ENCODE peak calls at places on chromosome 5, in nine cellular contexts. J, X, C, Q, Z, E, N, K and A are unnamed samples.

GRCh38 chr5:154198611-154199230 is 8.2 kb downstream of the GALNT10 start:
- DNase-seq in J (peak), N (peak), C (peak), Q (no peak), E (no peak), X (no peak), K (no peak), Z (peak), A (no peak)

GRCh38 chr5:169085656-169086055 is 215.3 kb downstream of the SLIT3 start:
- DNase-seq in X (no peak), C (no peak), N (no peak), Q (no peak), K (no peak), Z (no peak), E (no peak), J (no peak), A (no peak)

GRCh38 chr5:143396353-143396940 is 7.0 kb downstream of the NR3C1 start:
- DNase-seq in X (no peak), E (no peak), Q (no peak), Z (no peak), J (no peak), N (no peak), K (no peak), C (peak), A (no peak)

GRCh38 chr5:142181547-142182191 is 73.1 kb downstream of the NDFIP1 start:
- DNase-seq in C (no peak), Q (no peak), N (no peak), K (no peak), J (no peak), Z (no peak), E (no peak), X (no peak), A (no peak)

GRCh38 chr5:134583821-134584220 is 48.8 kb downstream of the SAR1B start:
- DNase-seq in K (no peak), X (no peak), Q (peak), E (no peak), J (no peak), N (no peak), Z (no peak), C (no peak), A (no peak)

GRCh38 chr5:161094411-161094810 is 242.4 kb upstream of the ATP10B start:
- DNase-seq in N (no peak), Q (no peak), J (peak), X (no peak), C (peak), Z (no peak), K (no peak), E (no peak), A (no peak)

GRCh38 chr5:103259705-103260355 is 1.3 kb downstream of the MACIR start:
- DNase-seq in J (no peak), X (no peak), E (no peak), N (peak), C (peak), K (no peak), Z (peak), Q (no peak), A (peak)

GRCh38 chr5:73654171-73654811 is 28.3 kb downstream of the ARHGEF28 start:
- DNase-seq in Z (no peak), E (no peak), N (no peak), J (no peak), K (no peak), Q (no peak), C (no peak), X (no peak), A (no peak)

GRCh38 chr5:69493235-69493925 is 790 bp downstream of the OCLN start:
- DNase-seq in Z (peak), X (no peak), C (no peak), E (no peak), N (no peak), Q (peak), J (no peak), K (no peak), A (peak)

GRCh38 chr5:147912015-147912414 is 5.7 kb upstream of the C5orf46 start:
- DNase-seq in C (no peak), E (no peak), N (no peak), X (no peak), Q (no peak), K (no peak), J (no peak), Z (no peak), A (peak)

GRCh38 chr5:176642675-176643490 is 4.4 kb upstream of the TSPAN17 start:
- DNase-seq in E (no peak), N (no peak), Q (no peak), C (no peak), X (no peak), J (no peak), Z (no peak), K (no peak), A (no peak)

GRCh38 chr5:177132504-177133118 is 962 bp upstream of the NSD1 start:
- DNase-seq in Q (no peak), K (no peak), E (no peak), Z (no peak), X (no peak), N (no peak), C (no peak), J (no peak), A (no peak)

GRCh38 chr5:52743012-52743411 is 44.7 kb upstream of the ITGA1 start:
- DNase-seq in C (peak), Z (no peak), E (no peak), X (no peak), N (peak), K (no peak), Q (no peak), J (no peak), A (no peak)

GRCh38 chr5:10704949-10705621 is 55.9 kb downstream of the DAP start:
- DNase-seq in X (no peak), C (peak), N (no peak), J (no peak), Q (no peak), K (no peak), E (no peak), Z (no peak), A (peak)

GRCh38 chr5:88667187-88668141 is 215.5 kb downstream of the MEF2C start:
- DNase-seq in Z (peak), C (peak), Q (peak), K (no peak), E (no peak), N (no peak), X (no peak), J (no peak), A (no peak)

GRCh38 chr5:71615809-71616208 is 28.7 kb downstream of the MCCC2 start:
- DNase-seq in Q (no peak), X (no peak), E (no peak), Z (no peak), C (no peak), N (no peak), J (no peak), K (no peak), A (no peak)

GRCh38 chr5:6623228-6623627 is 9.6 kb downstream of the NSUN2 start:
- DNase-seq in C (no peak), K (no peak), N (no peak), X (no peak), Z (no peak), E (no peak), J (no peak), Q (no peak), A (no peak)

GRCh38 chr5:107670927-107671741 is at the start of gene EFNA5:
- DNase-seq in C (peak), Q (peak), E (no peak), J (no peak), K (no peak), N (peak), X (no peak), Z (peak), A (peak)

GRCh38 chr5:67677422-67677970 is 480.9 kb upstream of the CD180 start:
- DNase-seq in Q (no peak), J (no peak), C (no peak), E (no peak), N (no peak), Z (no peak), K (no peak), X (no peak), A (no peak)

GRCh38 chr5:108216890-108217289 is 165.0 kb downstream of the FBXL17 start:
- DNase-seq in Q (no peak), K (no peak), C (peak), J (no peak), N (peak), X (no peak), E (no peak), Z (no peak), A (no peak)

GRCh38 chr5:52419357-52419756 is 368.4 kb upstream of the ITGA1 start:
- DNase-seq in Z (no peak), N (no peak), Q (peak), E (no peak), X (no peak), J (no peak), K (no peak), C (no peak), A (no peak)

GRCh38 chr5:77852514-77853352 is 76.6 kb upstream of the TBCA start:
- DNase-seq in Z (no peak), C (peak), Q (peak), J (no peak), E (no peak), K (no peak), X (peak), N (peak), A (peak)

GRCh38 chr5:171369056-171369455 is 18.6 kb upstream of the NPM1 start:
- DNase-seq in K (no peak), N (no peak), E (no peak), Q (no peak), J (no peak), X (no peak), C (no peak), Z (no peak), A (no peak)

GRCh38 chr5:72108200-72109050 is 1.1 kb downstream of the MAP1B start:
- DNase-seq in K (no peak), N (peak), E (no peak), X (no peak), C (peak), Q (peak), J (no peak), Z (peak), A (peak)

GRCh38 chr5:101977729-101978345 is 318.2 kb downstream of the SLCO4C1 start:
- DNase-seq in N (peak), Z (peak), E (no peak), K (peak), X (no peak), J (no peak), C (peak), Q (no peak), A (peak)

GRCh38 chr5:50794812-50795211 is 128.4 kb downstream of the PARP8 start:
- DNase-seq in Q (no peak), X (no peak), E (no peak), J (no peak), N (no peak), C (no peak), Z (no peak), K (no peak), A (no peak)

GRCh38 chr5:66796306-66797292 is 200.4 kb downstream of the MAST4 start:
- DNase-seq in K (no peak), X (no peak), C (peak), J (no peak), E (no peak), Z (peak), N (peak), Q (no peak), A (peak)

GRCh38 chr5:131511934-131512333 is 123.1 kb downstream of the RAPGEF6 start:
- DNase-seq in X (no peak), K (no peak), N (no peak), J (no peak), Q (no peak), C (no peak), Z (no peak), E (no peak), A (no peak)

GRCh38 chr5:52810426-52810825 is 22.7 kb downstream of the ITGA1 start:
- DNase-seq in K (no peak), Q (no peak), X (no peak), N (no peak), E (no peak), C (no peak), J (no peak), Z (no peak), A (no peak)

GRCh38 chr5:169861934-169862333 is 118.4 kb downstream of the INSYN2B start:
- DNase-seq in K (no peak), C (peak), Z (no peak), Q (no peak), X (no peak), E (no peak), N (peak), J (peak), A (no peak)

GRCh38 chr5:169803077-169803981 is 166.3 kb downstream of the DOCK2 start:
- DNase-seq in X (no peak), N (peak), Q (no peak), J (peak), Z (no peak), K (no peak), C (peak), E (no peak), A (peak)

GRCh38 chr5:59790399-59791130 is 103.0 kb downstream of the PDE4D start:
- DNase-seq in N (no peak), C (peak), E (no peak), K (no peak), Z (no peak), X (no peak), Q (no peak), J (no peak), A (peak)

GRCh38 chr5:139177809-139178581 is 20.2 kb downstream of the SIL1 start:
- DNase-seq in X (no peak), Q (no peak), N (no peak), C (no peak), Z (peak), J (no peak), K (peak), E (no peak), A (peak)

GRCh38 chr5:132764051-132764450 is 13.0 kb downstream of the SEPTIN8 start:
- DNase-seq in C (no peak), N (no peak), Q (peak), E (no peak), J (no peak), X (no peak), Z (no peak), K (no peak), A (no peak)